ENCODE peak calls at places on chromosomes 1 and 21, in seven cellular contexts. F, G, Q, T, N, S and Z are unnamed samples.

GRCh38 chr1:113742515-113742914 is 16.8 kb downstream of the PHTF1 start:
- ATAC-seq in F (no peak), G (no peak), Q (peak), T (peak), N (no peak), S (no peak), Z (no peak)

GRCh38 chr1:36351222-36351977 is 28.0 kb upstream of the EVA1B start:
- ATAC-seq in F (no peak), G (peak), Q (peak), T (no peak), N (peak), S (no peak), Z (peak)

GRCh38 chr1:200107004-200107470 is 79.5 kb downstream of the NR5A2 start:
- ATAC-seq in F (no peak), G (no peak), Q (no peak), T (peak), N (no peak), S (no peak), Z (no peak)

GRCh38 chr21:39317134-39318090 is 4.0 kb upstream of the BRWD1 start:
- ATAC-seq in F (no peak), G (no peak), Q (no peak), T (no peak), N (no peak), S (no peak), Z (no peak)

GRCh38 chr1:64199154-64199553 is 4.3 kb upstream of the UBE2U start:
- ATAC-seq in F (no peak), G (no peak), Q (no peak), T (no peak), N (no peak), S (no peak), Z (no peak)

GRCh38 chr1:229024528-229025119 is 246.3 kb upstream of the RAB4A start:
- ATAC-seq in F (peak), G (peak), Q (peak), T (no peak), N (peak), S (no peak), Z (peak)

GRCh38 chr1:111948209-111949131 is 41.0 kb downstream of the KCND3 start:
- ATAC-seq in F (no peak), G (peak), Q (peak), T (no peak), N (peak), S (peak), Z (peak)

GRCh38 chr21:26570203-26570602 is 2.9 kb downstream of the CYYR1 start:
- ATAC-seq in F (no peak), G (peak), Q (no peak), T (no peak), N (no peak), S (no peak), Z (peak)

GRCh38 chr1:200699871-200700270 is 30.2 kb upstream of the DDX59 start:
- ATAC-seq in F (no peak), G (no peak), Q (no peak), T (no peak), N (no peak), S (no peak), Z (no peak)

GRCh38 chr1:68384872-68385390 is 64.8 kb downstream of the RPE65 start:
- ATAC-seq in F (no peak), G (peak), Q (peak), T (no peak), N (peak), S (no peak), Z (no peak)

GRCh38 chr1:243513726-243514491 is 258.1 kb downstream of the SDCCAG8 start:
- ATAC-seq in F (no peak), G (no peak), Q (no peak), T (no peak), N (peak), S (no peak), Z (no peak)

GRCh38 chr1:204871405-204872037 is 859 bp downstream of the NFASC start:
- ATAC-seq in F (no peak), G (no peak), Q (no peak), T (no peak), N (no peak), S (no peak), Z (peak)

GRCh38 chr1:210302501-210302900 is 26.2 kb upstream of the HHAT start:
- ATAC-seq in F (no peak), G (peak), Q (no peak), T (no peak), N (no peak), S (no peak), Z (no peak)

GRCh38 chr1:199463521-199464127 is 563.9 kb upstream of the NR5A2 start:
- ATAC-seq in F (peak), G (no peak), Q (peak), T (peak), N (peak), S (peak), Z (no peak)

GRCh38 chr1:98870959-98871903 is 133.4 kb downstream of the PLPPR5 start:
- ATAC-seq in F (no peak), G (no peak), Q (peak), T (peak), N (no peak), S (no peak), Z (no peak)

GRCh38 chr1:203754455-203754864 is 10.5 kb upstream of the LAX1 start:
- ATAC-seq in F (no peak), G (no peak), Q (no peak), T (peak), N (no peak), S (no peak), Z (no peak)

GRCh38 chr1:90720137-90720636 is 3.1 kb upstream of the BARHL2 start:
- ATAC-seq in F (no peak), G (no peak), Q (no peak), T (no peak), N (no peak), S (no peak), Z (no peak)

GRCh38 chr1:51189421-51190073 is 46.5 kb upstream of the RNF11 start:
- ATAC-seq in F (peak), G (peak), Q (peak), T (peak), N (peak), S (peak), Z (no peak)

GRCh38 chr1:1043411-1043810 is 23.5 kb downstream of the AGRN start:
- ATAC-seq in F (no peak), G (no peak), Q (no peak), T (no peak), N (no peak), S (no peak), Z (no peak)

GRCh38 chr1:74419611-74420010 is 92.8 kb downstream of the LRRC53 start:
- ATAC-seq in F (no peak), G (no peak), Q (no peak), T (no peak), N (no peak), S (no peak), Z (no peak)

GRCh38 chr1:239429163-239429562 is 42.8 kb downstream of the CHRM3 start:
- ATAC-seq in F (no peak), G (no peak), Q (no peak), T (no peak), N (no peak), S (no peak), Z (no peak)

GRCh38 chr1:36232212-36233031 is 8.2 kb downstream of the THRAP3 start:
- ATAC-seq in F (no peak), G (no peak), Q (no peak), T (peak), N (no peak), S (no peak), Z (no peak)

GRCh38 chr1:66685265-66685664 is 67.0 kb upstream of the DYNLT5 start:
- ATAC-seq in F (no peak), G (no peak), Q (no peak), T (no peak), N (no peak), S (no peak), Z (no peak)

GRCh38 chr1:94795321-94795899 is 24.7 kb upstream of the SLC44A3 start:
- ATAC-seq in F (no peak), G (no peak), Q (no peak), T (peak), N (no peak), S (no peak), Z (no peak)

GRCh38 chr1:63612971-63613370 is 19.8 kb downstream of the PGM1 start:
- ATAC-seq in F (peak), G (peak), Q (no peak), T (no peak), N (no peak), S (no peak), Z (no peak)

GRCh38 chr21:39340687-39341086 is 8.2 kb downstream of the HMGN1 start:
- ATAC-seq in F (no peak), G (no peak), Q (no peak), T (no peak), N (peak), S (no peak), Z (no peak)

GRCh38 chr1:46445773-46446256 is 43.8 kb upstream of the DMBX1 start:
- ATAC-seq in F (peak), G (no peak), Q (no peak), T (no peak), N (no peak), S (no peak), Z (no peak)

DNA sequence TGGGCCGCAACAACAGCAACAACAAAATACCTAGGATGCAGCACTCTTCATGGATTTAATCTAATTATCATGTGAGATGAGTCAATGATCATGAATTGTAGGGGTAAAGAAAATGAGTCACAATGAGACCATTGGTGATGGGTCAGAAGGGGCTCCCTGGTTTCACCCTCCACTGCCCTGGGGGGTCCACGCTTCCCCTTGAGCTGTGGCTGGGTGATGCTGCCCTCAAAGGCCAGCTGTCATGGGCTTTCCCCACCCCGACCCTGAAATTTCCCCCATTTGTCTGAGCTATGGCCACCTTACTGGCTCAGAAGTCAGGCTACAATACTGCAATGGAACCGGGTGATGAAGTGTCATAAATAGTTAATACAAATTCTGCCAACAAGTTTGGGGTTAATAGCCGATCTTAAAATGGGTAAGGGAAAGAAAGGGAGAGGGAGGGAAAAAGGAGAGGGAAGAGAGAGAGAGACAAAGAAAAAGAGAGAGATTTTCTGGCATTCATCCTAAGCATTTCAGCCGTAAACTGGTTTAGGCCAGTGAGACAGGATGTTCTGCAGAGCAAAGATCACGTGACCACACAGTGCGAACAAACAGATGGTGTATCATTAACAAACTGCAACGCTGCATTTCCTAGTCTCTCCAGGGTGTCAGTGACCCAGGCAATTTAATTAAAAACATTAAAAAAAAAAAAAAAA is 143.4 kb upstream of the ERRFI1 start:
- ATAC-seq in F (peak), G (peak), Q (peak), T (peak), N (peak), S (peak), Z (peak)
- TF ChIP-seq POLR2A in F (no peak), G (no peak), Q (no peak), T (no peak), N (peak), S (no peak), Z (no peak)

DNA sequence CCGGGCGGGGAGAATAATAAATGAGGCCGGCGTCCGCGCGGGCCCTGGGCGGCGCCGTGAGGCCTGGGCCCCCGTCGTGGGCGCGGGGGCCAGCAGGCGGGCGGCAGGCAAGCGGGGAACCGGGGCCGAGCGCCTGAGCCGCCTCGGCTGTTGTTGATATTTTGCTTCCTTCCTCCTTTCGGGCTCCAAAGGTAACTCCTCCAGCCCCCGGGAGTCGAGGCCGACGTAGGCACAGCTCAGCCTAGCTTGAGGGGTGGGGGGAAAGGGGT is at the start of gene MEF2D:
- ATAC-seq in F (peak), G (no peak), Q (no peak), T (no peak), N (no peak), S (no peak), Z (no peak)
- TF ChIP-seq POLR2A in F (no peak), G (peak), Q (peak), T (no peak), N (no peak), S (no peak), Z (peak)

GRCh38 chr21:29715089-29715488 is 224.7 kb downstream of the GRIK1 start:
- ATAC-seq in F (no peak), G (no peak), Q (no peak), T (no peak), N (no peak), S (no peak), Z (no peak)

GRCh38 chr21:29712818-29713217 is 227.0 kb downstream of the GRIK1 start:
- ATAC-seq in F (no peak), G (no peak), Q (no peak), T (no peak), N (no peak), S (no peak), Z (no peak)

GRCh38 chr21:29704719-29705118 is 235.1 kb downstream of the GRIK1 start:
- ATAC-seq in F (no peak), G (no peak), Q (no peak), T (no peak), N (no peak), S (no peak), Z (no peak)

GRCh38 chr21:29710498-29710897 is 229.3 kb downstream of the GRIK1 start:
- ATAC-seq in F (no peak), G (no peak), Q (no peak), T (no peak), N (no peak), S (no peak), Z (no peak)
- TF ChIP-seq POLR2A in F (no peak), G (no peak), Q (no peak), T (no peak), N (no peak), S (no peak), Z (no peak)

GRCh38 chr1:32806315-32806714 is 10.8 kb downstream of the YARS1 start:
- ATAC-seq in F (no peak), G (peak), Q (peak), T (no peak), N (no peak), S (no peak), Z (no peak)
- TF ChIP-seq POLR2A in F (no peak), G (no peak), Q (no peak), T (no peak), N (no peak), S (no peak), Z (no peak)

GRCh38 chr1:169103443-169103842 is 3.0 kb upstream of the ATP1B1 start:
- ATAC-seq in F (no peak), G (no peak), Q (peak), T (no peak), N (no peak), S (peak), Z (no peak)
- TF ChIP-seq POLR2A in F (no peak), G (no peak), Q (no peak), T (no peak), N (no peak), S (peak), Z (no peak)

GRCh38 chr21:20998456-20998789 is 214 bp downstream of the NCAM2 start:
- ATAC-seq in F (no peak), G (peak), Q (no peak), T (no peak), N (no peak), S (peak), Z (no peak)
- TF ChIP-seq POLR2A in F (no peak), G (no peak), Q (no peak), T (no peak), N (no peak), S (no peak), Z (no peak)